ENCODE peak calls at places on chromosome 21, in eight cellular contexts. W is CD8-positive, alpha-beta T cell; U is transverse colon; J is cardiac muscle cell; Q is IMR-90; X is right lobe of liver; M is ovary; K is mammary epithelial cell. P is an unnamed sample. For H3K4me1, the result is how much of the 10 kb centered on the place peaks cover.

GRCh38 chr21:15631342-15631741 is 98.4 kb upstream of the USP25 start:
- DNase-seq in W (no peak), X (no peak), Q (peak), U (no peak), K (peak), M (no peak), J (peak), P (no peak)

GRCh38 chr21:26117324-26117971 is 53.1 kb downstream of the APP start:
- DNase-seq in U (no peak), X (no peak), M (no peak), K (no peak), J (no peak), W (no peak), Q (no peak), P (no peak)

GRCh38 chr21:39885119-39885848 is 18.0 kb downstream of the PCP4 start:
- DNase-seq in K (no peak), X (no peak), M (no peak), Q (no peak), J (no peak), W (no peak), U (peak), P (no peak)

GRCh38 chr21:37292946-37293345 is 25.8 kb upstream of the VPS26C start:
- DNase-seq in W (no peak), X (no peak), M (no peak), K (no peak), Q (peak), U (no peak), J (peak), P (no peak)

GRCh38 chr21:18617291-18617690 is 213.7 kb upstream of the TMPRSS15 start:
- DNase-seq in U (no peak), K (no peak), J (no peak), M (no peak), X (no peak), W (no peak), Q (no peak), P (no peak)

GRCh38 chr21:33976082-33976979 is 60.7 kb upstream of the ATP5PO start:
- DNase-seq in U (peak), M (no peak), W (peak), Q (peak), K (peak), J (peak), X (no peak), P (peak)

GRCh38 chr21:27536319-27536718 is 569.4 kb upstream of the ADAMTS5 start:
- DNase-seq in J (peak), U (no peak), K (peak), X (no peak), M (no peak), Q (peak), W (no peak), P (no peak)

GRCh38 chr21:30257773-30258172 is 25.0 kb downstream of the KRTAP24-1 start:
- DNase-seq in U (no peak), J (peak), Q (no peak), X (no peak), W (no peak), K (peak), M (no peak), P (peak)

GRCh38 chr21:34892196-34892595 is 156.9 kb downstream of the RUNX1 start:
- DNase-seq in M (no peak), Q (peak), X (no peak), U (no peak), W (no peak), J (no peak), K (peak), P (no peak)

GRCh38 chr21:20882462-20883415 is 115.5 kb upstream of the NCAM2 start:
- DNase-seq in W (no peak), K (no peak), U (peak), X (no peak), Q (peak), J (peak), M (no peak), P (peak)

GRCh38 chr21:35578350-35578782 is 482.0 kb downstream of the SETD4 start:
- DNase-seq in X (no peak), Q (peak), U (no peak), K (peak), M (no peak), W (no peak), J (peak), P (no peak)

GRCh38 chr21:31198575-31198974 is 145.5 kb downstream of the TIAM1 start:
- DNase-seq in K (peak), Q (peak), W (no peak), J (peak), U (no peak), X (no peak), M (no peak), P (peak)

GRCh38 chr21:35376406-35377135 is 327.5 kb upstream of the RUNX1 start:
- DNase-seq in U (no peak), J (no peak), M (no peak), K (no peak), X (no peak), Q (no peak), W (no peak), P (no peak)

GRCh38 chr21:37945036-37945435 is 28.8 kb upstream of the KCNJ6 start:
- DNase-seq in J (no peak), M (no peak), Q (no peak), W (no peak), U (no peak), X (no peak), K (no peak), P (no peak)

GRCh38 chr21:27513016-27513415 is 546.1 kb upstream of the ADAMTS5 start:
- DNase-seq in X (no peak), U (no peak), J (peak), K (peak), M (no peak), Q (no peak), W (no peak), P (no peak)

GRCh38 chr21:31665397-31665796 is 5.9 kb downstream of the SOD1 start:
- DNase-seq in X (peak), Q (peak), J (peak), W (no peak), M (no peak), K (peak), U (no peak), P (no peak)

DNA sequence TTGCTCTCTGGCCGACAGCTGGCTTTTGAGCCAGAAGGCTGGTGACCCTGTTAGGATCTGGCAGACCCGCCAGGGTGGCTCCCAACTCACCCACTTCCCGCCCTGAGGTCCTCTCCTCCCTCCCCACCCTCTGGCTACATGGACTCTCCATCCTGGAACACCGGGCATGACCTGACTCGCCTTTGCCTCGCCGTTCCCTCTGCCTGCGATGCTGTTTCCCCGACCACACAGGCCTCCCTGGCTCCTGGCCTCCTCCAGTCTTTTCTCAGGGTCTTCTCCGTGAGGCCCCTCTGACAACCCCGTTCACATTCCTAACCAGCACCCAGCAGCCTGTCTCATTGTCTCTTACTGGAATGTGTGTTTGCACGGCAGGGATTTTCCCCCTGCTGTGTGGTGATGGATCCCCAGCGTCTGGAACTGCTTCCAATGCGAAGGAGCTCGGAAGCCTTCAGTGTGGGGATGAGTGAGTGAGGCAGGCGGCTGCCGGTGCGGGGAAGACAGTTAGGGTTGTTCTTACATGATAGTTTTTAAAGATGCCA is 46.0 kb upstream of the POFUT2 start:
- DNase-seq in J (no peak), M (no peak), Q (peak), K (peak), X (no peak), W (no peak), U (no peak), P (no peak)
- H3K4me1 ChIP-seq in J (under half), M (under half), Q (under half), K (under half), X (under half), W (under half), U (under half), P (half or more)

DNA sequence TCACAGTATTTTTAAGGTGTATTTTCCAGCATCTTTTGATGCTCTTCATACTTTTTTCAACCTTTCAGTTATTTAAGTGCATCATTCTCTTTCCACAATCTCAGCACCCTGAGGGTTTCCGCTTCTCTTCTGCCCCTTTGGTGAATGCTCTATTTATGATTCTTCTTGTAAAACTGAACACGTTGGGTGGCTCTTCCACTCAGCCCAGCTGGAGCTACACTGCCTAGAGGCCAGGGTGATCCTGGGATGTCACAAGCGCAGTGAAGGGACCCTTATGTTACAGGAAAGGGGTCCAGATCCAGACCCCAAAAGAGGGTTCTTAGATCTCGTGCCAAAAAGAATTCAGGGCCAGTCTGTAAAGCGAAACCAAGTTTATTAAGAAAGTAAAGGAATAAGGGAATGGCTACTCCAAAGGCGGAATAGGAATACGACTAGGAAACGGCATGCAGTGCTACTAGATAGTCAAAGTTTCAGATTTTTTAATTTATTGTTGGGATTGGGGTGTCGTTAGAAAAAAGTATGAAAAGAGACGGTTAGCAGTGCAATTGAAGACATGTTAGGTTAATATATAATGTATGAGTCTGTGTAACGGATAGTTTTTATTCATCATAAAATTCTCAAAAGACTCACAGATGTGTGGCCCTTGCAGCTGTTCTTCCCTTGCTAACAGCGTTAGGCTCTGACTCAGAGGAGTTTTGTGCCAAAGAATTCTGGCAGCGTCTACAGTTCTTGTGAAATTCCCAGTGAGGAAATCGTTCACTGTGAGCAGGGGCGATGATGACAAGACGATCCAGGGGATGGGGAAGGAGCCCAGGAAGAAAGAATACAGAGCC is 14.4 kb upstream of the ERVH48-1 start:
- DNase-seq in X (peak), Q (peak), K (peak), U (peak), M (peak), J (peak), W (no peak), P (no peak)
- H3K4me3 ChIP-seq in X (no peak), Q (peak), K (no peak), U (no peak), M (peak), J (no peak), W (no peak), P (no peak)

DNA sequence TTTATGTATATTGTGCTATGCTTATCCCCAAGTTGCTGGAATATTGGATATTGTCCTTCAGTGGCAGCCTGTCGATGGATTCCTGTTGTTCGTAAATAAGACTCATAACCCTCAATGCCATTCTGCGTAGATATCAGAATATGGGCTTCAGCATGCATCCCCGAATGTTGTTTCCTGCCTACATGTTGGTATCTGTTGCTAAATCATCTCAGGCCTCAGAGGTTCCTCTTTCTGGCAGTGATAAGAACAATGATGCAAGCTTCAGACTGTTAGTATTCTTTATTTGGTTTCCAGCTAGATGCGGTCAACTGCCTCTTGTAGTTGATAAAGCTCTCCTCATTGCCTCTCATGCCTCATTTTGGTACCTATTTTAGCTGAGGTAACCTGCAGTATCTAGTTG is 2082.6 kb downstream of the MRPL39 start:
- DNase-seq in W (no peak), U (no peak), Q (no peak), K (no peak), M (no peak), X (no peak), J (no peak), P (no peak)
- TF ChIP-seq CTCF in W (no peak), U (no peak), Q (no peak), K (no peak), M (no peak), X (no peak), J (no peak), P (no peak)

GRCh38 chr21:14617836-14618235 is 71.7 kb upstream of the SAMSN1 start:
- DNase-seq in Q (no peak), X (no peak), W (no peak), M (no peak), J (peak), K (no peak), U (no peak), P (no peak)

GRCh38 chr21:14613496-14613895 is 67.4 kb upstream of the SAMSN1 start:
- DNase-seq in K (no peak), U (no peak), Q (no peak), X (no peak), M (no peak), W (no peak), J (no peak), P (no peak)

GRCh38 chr21:14617040-14617393 is 70.9 kb upstream of the SAMSN1 start:
- DNase-seq in W (no peak), M (no peak), K (no peak), X (no peak), Q (no peak), J (no peak), U (no peak), P (no peak)

GRCh38 chr21:14616303-14617039 is 70.4 kb upstream of the SAMSN1 start:
- DNase-seq in M (no peak), J (no peak), K (peak), X (no peak), U (no peak), Q (no peak), W (no peak), P (no peak)

DNA sequence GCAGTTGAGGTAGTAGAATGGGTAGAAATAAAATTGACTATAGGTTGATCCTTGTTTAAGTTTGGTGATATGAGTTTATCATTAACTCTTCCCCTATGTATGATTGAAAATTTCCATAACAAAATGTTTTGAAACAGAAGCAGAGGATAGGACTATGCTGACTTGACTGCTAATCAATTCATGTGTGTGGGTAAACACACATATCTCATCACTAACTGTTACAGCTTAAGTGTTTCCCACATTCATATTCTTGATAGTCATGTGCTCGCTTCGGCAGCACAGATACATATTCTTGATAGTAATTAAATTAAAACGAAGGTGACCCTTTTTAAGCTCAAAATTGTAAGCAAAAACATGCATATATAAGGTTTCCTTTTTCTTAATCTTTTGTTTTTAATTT is 68.2 kb upstream of the SAMSN1 start:
- DNase-seq in K (no peak), M (no peak), X (no peak), J (no peak), U (no peak), W (no peak), Q (no peak), P (no peak)
- H3K4me1 ChIP-seq in K (under half), M (under half), X (under half), J (under half), U (under half), W (under half), Q (under half), P (under half)

GRCh38 chr21:41567901-41568510 is 60.0 kb upstream of the TMPRSS2 start:
- DNase-seq in K (no peak), W (no peak), M (no peak), X (no peak), Q (no peak), J (no peak), U (no peak), P (no peak)

GRCh38 chr21:41571938-41572510 is 64.1 kb upstream of the TMPRSS2 start:
- DNase-seq in K (no peak), M (no peak), W (no peak), J (no peak), X (no peak), U (no peak), Q (no peak), P (no peak)

GRCh38 chr21:41568606-41569385 is 60.8 kb upstream of the TMPRSS2 start:
- DNase-seq in K (no peak), M (no peak), J (no peak), U (no peak), X (no peak), W (no peak), Q (no peak), P (no peak)

GRCh38 chr21:41573902-41574690 is 66.1 kb upstream of the TMPRSS2 start:
- DNase-seq in Q (no peak), X (no peak), K (no peak), J (no peak), U (peak), M (no peak), W (no peak), P (no peak)

DNA sequence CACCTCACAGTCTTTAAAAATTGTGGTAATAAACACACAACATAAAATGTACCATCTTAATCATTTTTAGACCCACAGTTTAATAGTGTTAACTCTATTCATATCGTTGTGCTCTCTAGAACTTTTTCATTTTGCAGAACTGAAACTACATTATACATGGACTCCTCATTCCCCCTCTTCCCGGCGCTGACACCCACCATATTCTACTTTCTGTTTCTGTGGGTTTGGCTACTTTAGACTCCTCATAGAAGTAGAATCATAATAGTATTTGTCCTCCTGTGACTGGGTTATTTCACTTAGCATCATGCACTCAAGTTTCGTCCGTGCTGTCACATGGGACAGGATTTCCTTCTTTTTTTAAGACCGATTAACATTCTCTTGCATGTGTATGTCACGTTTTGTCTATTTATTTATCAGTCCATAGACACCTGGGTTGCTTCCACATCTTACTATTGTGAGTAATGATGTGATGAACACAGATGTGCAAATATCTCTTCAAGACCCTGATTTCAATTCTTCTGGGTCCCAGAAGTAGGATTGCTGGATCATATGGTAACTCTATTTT is 62.9 kb upstream of the TMPRSS2 start:
- DNase-seq in Q (no peak), M (no peak), K (no peak), W (no peak), X (no peak), J (no peak), U (no peak), P (no peak)
- H3K4me3 ChIP-seq in Q (no peak), M (no peak), K (no peak), W (no peak), X (no peak), J (no peak), U (no peak), P (no peak)

P was measured in Caco-2.